ENCODE peak calls at places on chromosome 20, in six cellular contexts. N, Y, L, D, S and H are unnamed samples.

GRCh38 chr20:11235058-11235457 is 561.3 kb upstream of the JAG1 start:
- DNase-seq in N (no peak), Y (peak), L (no peak), D (no peak), S (no peak), H (no peak)

GRCh38 chr20:610130-611046 is at the start of gene TCF15:
- DNase-seq in N (no peak), Y (no peak), L (no peak), D (peak), S (no peak), H (no peak)

GRCh38 chr20:61434361-61434781 is 182.3 kb downstream of the CDH4 start:
- DNase-seq in N (no peak), Y (no peak), L (no peak), D (no peak), S (no peak), H (no peak)

GRCh38 chr20:45836841-45837240 is 3.2 kb downstream of the SNX21 start:
- DNase-seq in N (no peak), Y (no peak), L (no peak), D (no peak), S (no peak), H (no peak)

GRCh38 chr20:16284385-16285100 is 288.7 kb downstream of the KIF16B start:
- DNase-seq in N (no peak), Y (no peak), L (no peak), D (no peak), S (no peak), H (no peak)

GRCh38 chr20:57498425-57499400 is 26.2 kb downstream of the CTCFL start:
- DNase-seq in N (no peak), Y (peak), L (peak), D (no peak), S (no peak), H (peak)

GRCh38 chr20:25306991-25307903 is 59.4 kb downstream of the PYGB start:
- DNase-seq in N (no peak), Y (no peak), L (no peak), D (no peak), S (no peak), H (no peak)

GRCh38 chr20:34579191-34579661 is 20.7 kb downstream of the MAP1LC3A start:
- DNase-seq in N (no peak), Y (peak), L (no peak), D (peak), S (peak), H (no peak)

GRCh38 chr20:20368414-20369352 is 779 bp downstream of the INSM1 start:
- DNase-seq in N (no peak), Y (no peak), L (no peak), D (no peak), S (no peak), H (no peak)

GRCh38 chr20:23415958-23416583 is 5.2 kb downstream of the NAPB start:
- DNase-seq in N (no peak), Y (no peak), L (no peak), D (no peak), S (no peak), H (no peak)

GRCh38 chr20:41357424-41358163 is 9.0 kb downstream of the EMILIN3 start:
- DNase-seq in N (no peak), Y (no peak), L (no peak), D (no peak), S (no peak), H (no peak)

GRCh38 chr20:1833728-1834726 is 61.2 kb upstream of the SIRPA start:
- DNase-seq in N (no peak), Y (no peak), L (no peak), D (no peak), S (no peak), H (no peak)

GRCh38 chr20:62524486-62524885 is 48.7 kb upstream of the GATA5 start:
- DNase-seq in N (no peak), Y (no peak), L (no peak), D (no peak), S (no peak), H (no peak)